ENCODE peak calls at places on chromosomes 7 and 10, in six cellular contexts. One of them, this sample, is unnamed.
A peak's percentile ranks its signal among the peaks of the same experiment; 100 is the strongest.

GRCh38 chr7:99699946-99700345 is 20.1 kb upstream of the CYP3A5 start:
- DNase-seq in CD8-positive, alpha-beta T cell: no peak
- DNase-seq in PC-3: no peak
- DNase-seq in aorta: no peak
- DNase-seq in CD4-positive, CD25-positive, alpha-beta regulatory T cell: no peak
- DNase-seq in endothelial cell of umbilical vein: no peak
- DNase-seq in this sample: no peak

GRCh38 chr7:3064077-3064476 is 20.4 kb upstream of the CARD11 start:
- DNase-seq in CD8-positive, alpha-beta T cell: no peak
- DNase-seq in aorta: peak; percentile 16
- DNase-seq in PC-3: no peak
- DNase-seq in endothelial cell of umbilical vein: no peak
- DNase-seq in CD4-positive, CD25-positive, alpha-beta regulatory T cell: no peak
- DNase-seq in this sample: no peak

GRCh38 chr7:99406557-99406956 is 1.8 kb downstream of the PDAP1 start:
- DNase-seq in PC-3: no peak
- DNase-seq in endothelial cell of umbilical vein: no peak
- DNase-seq in CD8-positive, alpha-beta T cell: no peak
- DNase-seq in aorta: no peak
- DNase-seq in CD4-positive, CD25-positive, alpha-beta regulatory T cell: no peak
- DNase-seq in this sample: no peak

GRCh38 chr10:75400769-75401568 is 595 bp downstream of the ZNF503 start:
- DNase-seq in CD8-positive, alpha-beta T cell: no peak
- DNase-seq in PC-3: peak; percentile 48
- DNase-seq in CD4-positive, CD25-positive, alpha-beta regulatory T cell: no peak
- DNase-seq in aorta: peak; percentile 89
- DNase-seq in endothelial cell of umbilical vein: peak; percentile 20
- DNase-seq in this sample: peak; percentile 82

GRCh38 chr10:17431871-17432311 is 22.5 kb downstream of the ST8SIA6 start:
- DNase-seq in CD8-positive, alpha-beta T cell: no peak
- DNase-seq in PC-3: peak; percentile 6
- DNase-seq in endothelial cell of umbilical vein: no peak
- DNase-seq in CD4-positive, CD25-positive, alpha-beta regulatory T cell: no peak
- DNase-seq in aorta: no peak
- DNase-seq in this sample: peak; percentile 23

GRCh38 chr10:133336131-133337078 is at the start of gene CALY:
- DNase-seq in CD8-positive, alpha-beta T cell: peak; percentile 85
- DNase-seq in PC-3: no peak
- DNase-seq in CD4-positive, CD25-positive, alpha-beta regulatory T cell: peak; percentile 91
- DNase-seq in endothelial cell of umbilical vein: no peak
- DNase-seq in aorta: no peak
- DNase-seq in this sample: peak; percentile 23

GRCh38 chr10:948347-948746 is 16.8 kb upstream of the LARP4B start:
- DNase-seq in endothelial cell of umbilical vein: no peak
- DNase-seq in PC-3: no peak
- DNase-seq in CD8-positive, alpha-beta T cell: no peak
- DNase-seq in CD4-positive, CD25-positive, alpha-beta regulatory T cell: no peak
- DNase-seq in aorta: no peak
- DNase-seq in this sample: no peak

GRCh38 chr7:145216876-145217275 is 381.0 kb upstream of the TPK1 start:
- DNase-seq in CD8-positive, alpha-beta T cell: no peak
- DNase-seq in endothelial cell of umbilical vein: no peak
- DNase-seq in aorta: no peak
- DNase-seq in CD4-positive, CD25-positive, alpha-beta regulatory T cell: no peak
- DNase-seq in PC-3: no peak
- DNase-seq in this sample: no peak

GRCh38 chr10:14468022-14468421 is 137.3 kb upstream of the FRMD4A start:
- DNase-seq in aorta: no peak
- DNase-seq in CD4-positive, CD25-positive, alpha-beta regulatory T cell: no peak
- DNase-seq in CD8-positive, alpha-beta T cell: no peak
- DNase-seq in PC-3: no peak
- DNase-seq in endothelial cell of umbilical vein: no peak
- DNase-seq in this sample: no peak

GRCh38 chr10:13099144-13099665 is 758 bp upstream of the OPTN start:
- DNase-seq in PC-3: peak; percentile 35
- DNase-seq in CD4-positive, CD25-positive, alpha-beta regulatory T cell: peak; percentile 41
- DNase-seq in aorta: no peak
- DNase-seq in endothelial cell of umbilical vein: no peak
- DNase-seq in CD8-positive, alpha-beta T cell: peak; percentile 47
- DNase-seq in this sample: peak; percentile 70

GRCh38 chr10:11894381-11895107 is 71.4 kb downstream of the PROSER2 start:
- DNase-seq in CD4-positive, CD25-positive, alpha-beta regulatory T cell: no peak
- DNase-seq in PC-3: no peak
- DNase-seq in endothelial cell of umbilical vein: no peak
- DNase-seq in CD8-positive, alpha-beta T cell: no peak
- DNase-seq in aorta: no peak
- DNase-seq in this sample: no peak

GRCh38 chr7:151459726-151460473 is 20.0 kb upstream of the CRYGN start:
- DNase-seq in CD8-positive, alpha-beta T cell: no peak
- DNase-seq in aorta: peak; percentile 93
- DNase-seq in endothelial cell of umbilical vein: peak; percentile 86
- DNase-seq in PC-3: peak; percentile 92
- DNase-seq in CD4-positive, CD25-positive, alpha-beta regulatory T cell: no peak
- DNase-seq in this sample: peak; percentile 81

GRCh38 chr10:96299383-96299782 is 4.9 kb upstream of the DNTT start:
- DNase-seq in CD4-positive, CD25-positive, alpha-beta regulatory T cell: peak; percentile 34
- DNase-seq in CD8-positive, alpha-beta T cell: peak; percentile 21
- DNase-seq in endothelial cell of umbilical vein: peak; percentile 11
- DNase-seq in aorta: no peak
- DNase-seq in PC-3: no peak
- DNase-seq in this sample: no peak

GRCh38 chr10:89242840-89243586 is 8.6 kb downstream of the LIPA start:
- DNase-seq in endothelial cell of umbilical vein: no peak
- DNase-seq in CD8-positive, alpha-beta T cell: no peak
- DNase-seq in PC-3: no peak
- DNase-seq in aorta: no peak
- DNase-seq in CD4-positive, CD25-positive, alpha-beta regulatory T cell: no peak
- DNase-seq in this sample: no peak

GRCh38 chr7:22001345-22002004 is 55.8 kb upstream of the CDCA7L start:
- DNase-seq in CD8-positive, alpha-beta T cell: no peak
- DNase-seq in endothelial cell of umbilical vein: peak; percentile 86
- DNase-seq in CD4-positive, CD25-positive, alpha-beta regulatory T cell: peak; percentile 59
- DNase-seq in aorta: no peak
- DNase-seq in PC-3: peak; percentile 80
- DNase-seq in this sample: peak; percentile 55

GRCh38 chr10:119342017-119342734 is 134.8 kb downstream of the GRK5 start:
- DNase-seq in CD8-positive, alpha-beta T cell: no peak
- DNase-seq in aorta: peak; percentile 69
- DNase-seq in CD4-positive, CD25-positive, alpha-beta regulatory T cell: no peak
- DNase-seq in PC-3: no peak
- DNase-seq in endothelial cell of umbilical vein: no peak
- DNase-seq in this sample: no peak

GRCh38 chr10:110529596-110530011 is 31.9 kb downstream of the DUSP5 start:
- DNase-seq in CD8-positive, alpha-beta T cell: peak; percentile 26
- DNase-seq in aorta: no peak
- DNase-seq in CD4-positive, CD25-positive, alpha-beta regulatory T cell: no peak
- DNase-seq in PC-3: no peak
- DNase-seq in endothelial cell of umbilical vein: no peak
- DNase-seq in this sample: no peak

GRCh38 chr7:5709347-5709950 is 72.0 kb downstream of the RNF216 start:
- DNase-seq in aorta: no peak
- DNase-seq in endothelial cell of umbilical vein: no peak
- DNase-seq in CD8-positive, alpha-beta T cell: no peak
- DNase-seq in CD4-positive, CD25-positive, alpha-beta regulatory T cell: no peak
- DNase-seq in PC-3: no peak
- DNase-seq in this sample: no peak

GRCh38 chr7:91892099-91892788 is 11.7 kb upstream of the MTERF1 start:
- DNase-seq in PC-3: no peak
- DNase-seq in CD8-positive, alpha-beta T cell: no peak
- DNase-seq in endothelial cell of umbilical vein: no peak
- DNase-seq in aorta: no peak
- DNase-seq in CD4-positive, CD25-positive, alpha-beta regulatory T cell: no peak
- DNase-seq in this sample: no peak

GRCh38 chr7:98795741-98796493 is 73.9 kb downstream of the TMEM130 start:
- DNase-seq in CD8-positive, alpha-beta T cell: no peak
- DNase-seq in PC-3: peak; percentile 26
- DNase-seq in endothelial cell of umbilical vein: no peak
- DNase-seq in aorta: no peak
- DNase-seq in CD4-positive, CD25-positive, alpha-beta regulatory T cell: no peak
- DNase-seq in this sample: no peak

GRCh38 chr10:131555406-131555805 is 243.9 kb upstream of the TCERG1L start:
- DNase-seq in PC-3: no peak
- DNase-seq in CD4-positive, CD25-positive, alpha-beta regulatory T cell: no peak
- DNase-seq in endothelial cell of umbilical vein: no peak
- DNase-seq in CD8-positive, alpha-beta T cell: no peak
- DNase-seq in aorta: no peak
- DNase-seq in this sample: no peak

GRCh38 chr10:131553121-131553520 is 241.6 kb upstream of the TCERG1L start:
- DNase-seq in aorta: no peak
- DNase-seq in CD8-positive, alpha-beta T cell: no peak
- DNase-seq in PC-3: no peak
- DNase-seq in CD4-positive, CD25-positive, alpha-beta regulatory T cell: no peak
- DNase-seq in endothelial cell of umbilical vein: no peak
- DNase-seq in this sample: no peak

GRCh38 chr10:131554821-131555220 is 243.3 kb upstream of the TCERG1L start:
- DNase-seq in CD4-positive, CD25-positive, alpha-beta regulatory T cell: no peak
- DNase-seq in aorta: no peak
- DNase-seq in PC-3: no peak
- DNase-seq in CD8-positive, alpha-beta T cell: no peak
- DNase-seq in endothelial cell of umbilical vein: no peak
- DNase-seq in this sample: no peak

GRCh38 chr10:131556061-131556896 is 244.8 kb upstream of the TCERG1L start:
- DNase-seq in PC-3: no peak
- DNase-seq in CD4-positive, CD25-positive, alpha-beta regulatory T cell: no peak
- DNase-seq in CD8-positive, alpha-beta T cell: no peak
- DNase-seq in endothelial cell of umbilical vein: no peak
- DNase-seq in aorta: no peak
- DNase-seq in this sample: no peak

GRCh38 chr10:131553581-131553980 is 242.1 kb upstream of the TCERG1L start:
- DNase-seq in endothelial cell of umbilical vein: no peak
- DNase-seq in CD8-positive, alpha-beta T cell: no peak
- DNase-seq in CD4-positive, CD25-positive, alpha-beta regulatory T cell: no peak
- DNase-seq in aorta: no peak
- DNase-seq in PC-3: no peak
- DNase-seq in this sample: no peak
- H3K9me3 ChIP-seq in endothelial cell of umbilical vein: peaks cover 2% of the 10 kb centered on the region
- H3K9me3 ChIP-seq in CD8-positive, alpha-beta T cell: no peaks in the 10 kb centered on the region
- H3K9me3 ChIP-seq in CD4-positive, CD25-positive, alpha-beta regulatory T cell: no peaks in the 10 kb centered on the region
- H3K9me3 ChIP-seq in aorta: no peaks in the 10 kb centered on the region
- H3K9me3 ChIP-seq in PC-3: no peaks in the 10 kb centered on the region
- H3K9me3 ChIP-seq in this sample: no peaks in the 10 kb centered on the region

DNA sequence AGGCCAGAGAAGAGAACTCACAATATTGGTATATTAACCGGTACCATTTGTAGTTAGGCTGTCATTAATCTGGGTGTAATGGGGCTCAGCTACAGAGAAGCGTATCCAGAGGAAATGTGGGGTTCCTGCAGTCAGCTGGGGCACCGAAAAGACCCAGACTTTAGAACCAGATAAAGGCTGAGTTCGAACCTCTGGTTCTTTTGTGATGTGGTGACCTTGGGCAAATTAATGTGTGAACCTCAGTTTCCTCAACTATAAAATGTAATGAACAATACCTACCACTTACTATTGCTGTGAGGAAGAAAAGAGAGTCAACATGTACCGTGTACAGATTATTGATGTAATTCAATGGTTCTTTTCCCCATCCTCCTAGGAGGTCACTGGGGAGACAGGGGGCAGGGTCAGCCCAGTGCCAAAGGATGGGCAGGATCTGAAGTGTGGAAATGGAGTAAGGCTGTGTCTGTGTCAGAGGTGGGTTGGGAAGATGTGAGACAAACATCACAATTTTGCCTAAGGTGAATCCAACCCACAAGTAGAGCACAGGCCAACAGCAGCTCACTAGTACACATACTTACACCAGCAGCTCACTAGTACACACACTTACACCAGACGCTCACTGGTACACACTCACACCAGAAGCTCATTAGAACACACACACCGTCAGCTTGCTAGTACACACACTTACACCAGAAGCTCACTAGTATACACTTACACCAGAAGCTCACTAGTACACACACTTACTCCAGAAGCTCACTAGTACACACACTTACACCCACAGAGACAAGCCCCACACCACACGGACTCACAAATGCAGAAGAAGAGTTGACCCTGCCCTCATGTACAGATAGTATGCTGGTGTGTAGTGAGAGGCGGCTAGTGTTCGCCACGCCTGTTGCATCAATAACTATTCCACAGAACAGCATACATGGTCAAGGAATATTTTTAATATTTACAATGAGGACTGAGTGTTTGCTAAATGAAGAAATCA is 28.0 kb downstream of the PRSS2 start:
- DNase-seq in CD4-positive, CD25-positive, alpha-beta regulatory T cell: peak; percentile 66
- DNase-seq in CD8-positive, alpha-beta T cell: no peak
- DNase-seq in endothelial cell of umbilical vein: no peak
- DNase-seq in aorta: no peak
- DNase-seq in PC-3: no peak
- DNase-seq in this sample: no peak
- H3K27me3 ChIP-seq in CD4-positive, CD25-positive, alpha-beta regulatory T cell: no peaks in the 10 kb centered on the region
- H3K27me3 ChIP-seq in CD8-positive, alpha-beta T cell: no peaks in the 10 kb centered on the region
- H3K27me3 ChIP-seq in endothelial cell of umbilical vein: no peaks in the 10 kb centered on the region
- H3K27me3 ChIP-seq in aorta: no peaks in the 10 kb centered on the region
- H3K27me3 ChIP-seq in PC-3: no peaks in the 10 kb centered on the region
- H3K27me3 ChIP-seq in this sample: peaks cover 71% of the 10 kb centered on the region

DNA sequence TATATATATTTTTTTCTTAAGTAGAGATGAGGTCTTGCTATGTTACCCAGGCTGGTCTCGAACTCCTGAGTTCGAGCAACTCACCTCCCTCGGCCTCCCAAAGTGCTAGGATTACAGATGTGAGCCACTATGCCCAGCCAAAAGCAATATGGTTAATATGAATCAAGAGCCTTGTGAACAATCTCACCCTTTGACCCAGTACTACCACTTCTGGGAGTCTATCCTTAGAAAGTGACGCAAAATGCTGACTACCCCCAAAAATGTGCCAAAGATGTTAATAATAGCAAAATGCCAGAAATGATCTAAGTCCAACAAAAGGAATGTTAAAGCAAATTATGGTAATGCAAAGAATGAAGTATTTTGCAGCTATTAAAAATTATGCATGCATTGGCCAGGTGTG is 44.3 kb downstream of the HOXA1 start:
- DNase-seq in aorta: no peak
- DNase-seq in PC-3: no peak
- DNase-seq in CD8-positive, alpha-beta T cell: no peak
- DNase-seq in endothelial cell of umbilical vein: no peak
- DNase-seq in CD4-positive, CD25-positive, alpha-beta regulatory T cell: no peak
- DNase-seq in this sample: no peak
- H3K4me3 ChIP-seq in aorta: no peak overlapping the region
- H3K4me3 ChIP-seq in PC-3: no peak overlapping the region
- H3K4me3 ChIP-seq in CD8-positive, alpha-beta T cell: no peak overlapping the region
- H3K4me3 ChIP-seq in endothelial cell of umbilical vein: no peak overlapping the region
- H3K4me3 ChIP-seq in CD4-positive, CD25-positive, alpha-beta regulatory T cell: no peak overlapping the region
- H3K4me3 ChIP-seq in this sample: no peak overlapping the region

GRCh38 chr7:157895520-157896375 is 558.9 kb downstream of the DNAJB6 start:
- DNase-seq in aorta: no peak
- DNase-seq in PC-3: no peak
- DNase-seq in CD4-positive, CD25-positive, alpha-beta regulatory T cell: no peak
- DNase-seq in CD8-positive, alpha-beta T cell: no peak
- DNase-seq in endothelial cell of umbilical vein: no peak
- DNase-seq in this sample: no peak

GRCh38 chr7:157898802-157899201 is 562.0 kb downstream of the DNAJB6 start:
- DNase-seq in CD4-positive, CD25-positive, alpha-beta regulatory T cell: no peak
- DNase-seq in CD8-positive, alpha-beta T cell: no peak
- DNase-seq in endothelial cell of umbilical vein: no peak
- DNase-seq in PC-3: no peak
- DNase-seq in aorta: no peak
- DNase-seq in this sample: no peak

GRCh38 chr7:157900011-157900410 is 563.2 kb downstream of the DNAJB6 start:
- DNase-seq in aorta: no peak
- DNase-seq in PC-3: no peak
- DNase-seq in endothelial cell of umbilical vein: no peak
- DNase-seq in CD4-positive, CD25-positive, alpha-beta regulatory T cell: no peak
- DNase-seq in CD8-positive, alpha-beta T cell: no peak
- DNase-seq in this sample: no peak

GRCh38 chr7:157897686-157898085 is 560.9 kb downstream of the DNAJB6 start:
- DNase-seq in CD8-positive, alpha-beta T cell: no peak
- DNase-seq in aorta: no peak
- DNase-seq in endothelial cell of umbilical vein: no peak
- DNase-seq in CD4-positive, CD25-positive, alpha-beta regulatory T cell: no peak
- DNase-seq in PC-3: no peak
- DNase-seq in this sample: no peak

GRCh38 chr7:157896774-157897555 is 560.2 kb downstream of the DNAJB6 start:
- DNase-seq in PC-3: no peak
- DNase-seq in endothelial cell of umbilical vein: no peak
- DNase-seq in CD4-positive, CD25-positive, alpha-beta regulatory T cell: no peak
- DNase-seq in aorta: no peak
- DNase-seq in CD8-positive, alpha-beta T cell: no peak
- DNase-seq in this sample: no peak
- H3K9me3 ChIP-seq in PC-3: no peaks in the 10 kb centered on the region
- H3K9me3 ChIP-seq in endothelial cell of umbilical vein: peaks cover 8% of the 10 kb centered on the region
- H3K9me3 ChIP-seq in CD4-positive, CD25-positive, alpha-beta regulatory T cell: no peaks in the 10 kb centered on the region
- H3K9me3 ChIP-seq in aorta: no peaks in the 10 kb centered on the region
- H3K9me3 ChIP-seq in CD8-positive, alpha-beta T cell: no peaks in the 10 kb centered on the region
- H3K9me3 ChIP-seq in this sample: no peaks in the 10 kb centered on the region